ENCODE peak calls at places on chromosomes 7 and 10, in five cellular contexts. One of them, this sample, is unnamed.

GRCh38 chr7:79506481-79506880 is 53.0 kb upstream of the MAGI2 start:
- DNase-seq in BJ: no peak
- DNase-seq in HL-60: no peak
- DNase-seq in Panc1: no peak
- DNase-seq in IMR-90: peak; percentile 61
- DNase-seq in this sample: no peak

GRCh38 chr7:42805601-42806000 is 106.3 kb downstream of the C7orf25 start:
- DNase-seq in BJ: no peak
- DNase-seq in HL-60: no peak
- DNase-seq in Panc1: no peak
- DNase-seq in IMR-90: no peak
- DNase-seq in this sample: no peak

GRCh38 chr7:80790877-80791276 is 128.0 kb downstream of the SEMA3C start:
- DNase-seq in BJ: no peak
- DNase-seq in HL-60: no peak
- DNase-seq in Panc1: no peak
- DNase-seq in IMR-90: no peak
- DNase-seq in this sample: no peak

GRCh38 chr10:95866448-95866842 is 41.3 kb upstream of the CC2D2B start:
- DNase-seq in BJ: no peak
- DNase-seq in HL-60: no peak
- DNase-seq in Panc1: no peak
- DNase-seq in IMR-90: no peak
- DNase-seq in this sample: no peak

GRCh38 chr7:155254018-155254417 is 43.7 kb upstream of the INSIG1 start:
- DNase-seq in BJ: no peak
- DNase-seq in HL-60: no peak
- DNase-seq in Panc1: no peak
- DNase-seq in IMR-90: no peak
- DNase-seq in this sample: no peak

GRCh38 chr7:40979296-40979695 is 723.6 kb downstream of the INHBA start:
- DNase-seq in BJ: no peak
- DNase-seq in HL-60: no peak
- DNase-seq in Panc1: no peak
- DNase-seq in IMR-90: peak; percentile 48
- DNase-seq in this sample: no peak

GRCh38 chr7:13037216-13037615 is 349.8 kb downstream of the ARL4A start:
- DNase-seq in BJ: no peak
- DNase-seq in HL-60: no peak
- DNase-seq in Panc1: no peak
- DNase-seq in IMR-90: peak; percentile 94
- DNase-seq in this sample: no peak

GRCh38 chr10:33807527-33808377 is 473.3 kb upstream of the NRP1 start:
- DNase-seq in BJ: no peak
- DNase-seq in HL-60: no peak
- DNase-seq in Panc1: no peak
- DNase-seq in IMR-90: no peak
- DNase-seq in this sample: no peak

GRCh38 chr7:40105879-40106473 is 28.4 kb downstream of the MPLKIP start:
- DNase-seq in BJ: no peak
- DNase-seq in HL-60: peak; percentile 30
- DNase-seq in Panc1: no peak
- DNase-seq in IMR-90: peak; percentile 10
- DNase-seq in this sample: no peak

GRCh38 chr10:99782447-99783286 is at the start of gene ABCC2:
- DNase-seq in BJ: no peak
- DNase-seq in HL-60: no peak
- DNase-seq in Panc1: no peak
- DNase-seq in IMR-90: no peak
- DNase-seq in this sample: no peak

GRCh38 chr7:26443761-26444160 is 152.1 kb downstream of the SNX10 start:
- DNase-seq in BJ: no peak
- DNase-seq in HL-60: no peak
- DNase-seq in Panc1: no peak
- DNase-seq in IMR-90: no peak
- DNase-seq in this sample: no peak

DNA sequence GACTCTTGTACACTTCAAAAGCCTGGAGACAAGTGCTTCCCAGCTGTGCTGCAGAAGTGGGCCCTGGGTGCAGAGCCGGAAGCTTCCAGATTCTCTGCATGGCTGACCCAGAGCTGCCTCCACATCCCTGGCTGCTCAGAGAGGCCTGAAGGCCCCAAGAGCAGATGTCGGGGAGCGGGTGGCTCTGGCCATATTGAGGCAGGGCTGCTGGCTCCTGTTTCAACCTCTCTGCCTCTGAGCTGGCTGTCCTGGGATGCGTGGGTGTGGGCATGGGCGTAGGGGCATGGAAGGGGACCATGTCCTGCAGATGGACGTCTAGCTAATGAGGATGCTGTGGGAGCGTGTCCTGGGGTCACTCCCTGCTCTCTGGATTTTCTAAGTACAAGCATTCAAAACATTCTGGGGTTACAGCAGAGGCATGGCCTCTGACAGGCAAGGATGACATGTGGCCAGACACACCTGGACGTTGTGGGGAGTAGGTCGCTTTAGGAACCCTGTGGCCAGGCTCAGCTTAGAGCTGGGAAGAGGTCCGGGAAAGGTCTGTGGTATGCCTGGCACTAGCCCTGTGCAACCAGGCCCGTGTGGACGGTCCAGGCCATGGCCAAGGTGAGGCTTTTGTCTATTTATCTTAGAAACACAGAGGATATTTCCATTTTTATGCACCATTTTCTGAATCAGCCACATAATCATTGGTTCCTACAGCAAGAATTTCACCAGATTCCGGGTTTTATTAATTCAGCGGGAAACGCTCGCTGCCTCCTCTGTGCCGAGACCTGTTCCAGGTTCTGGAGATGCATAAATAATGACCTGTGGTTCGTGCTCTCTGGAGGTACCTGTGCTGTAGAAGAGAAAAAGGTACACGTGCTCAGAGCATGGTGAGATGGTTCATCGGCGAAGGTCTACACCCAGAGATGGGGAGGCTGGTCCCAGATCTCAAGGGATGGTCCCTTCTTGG is 361.1 kb downstream of the GLRX3 start:
- DNase-seq in BJ: no peak
- DNase-seq in HL-60: no peak
- DNase-seq in Panc1: no peak
- DNase-seq in IMR-90: no peak
- DNase-seq in this sample: no peak
- TF ChIP-seq CTCF in BJ: no peak
- TF ChIP-seq CTCF in HL-60: no peak
- TF ChIP-seq CTCF in Panc1: no peak
- TF ChIP-seq CTCF in IMR-90: no peak
- TF ChIP-seq CTCF in this sample: no peak

DNA sequence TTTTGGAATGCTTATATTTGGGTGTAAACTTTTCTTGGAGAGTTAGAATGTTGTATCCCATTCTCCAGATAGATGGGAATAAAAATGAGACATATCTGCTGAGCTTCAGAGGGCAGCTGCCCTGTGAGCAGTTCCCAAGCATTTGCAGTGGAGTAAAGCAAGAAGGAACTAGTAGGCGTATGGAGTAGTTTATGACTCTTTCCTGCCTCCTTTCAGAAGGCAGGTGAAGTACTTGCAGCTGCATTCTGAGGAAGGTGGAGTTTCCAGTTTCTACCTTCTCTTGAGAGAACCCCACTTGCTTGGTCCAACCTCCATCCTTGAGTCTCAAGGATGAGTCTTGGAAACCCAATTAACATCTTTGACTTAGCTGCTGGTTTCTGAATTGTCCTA is 563.6 kb downstream of the LRMDA start:
- DNase-seq in BJ: no peak
- DNase-seq in HL-60: no peak
- DNase-seq in Panc1: no peak
- DNase-seq in IMR-90: no peak
- DNase-seq in this sample: no peak
- TF ChIP-seq CTCF in BJ: no peak
- TF ChIP-seq CTCF in HL-60: no peak
- TF ChIP-seq CTCF in Panc1: no peak
- TF ChIP-seq CTCF in IMR-90: no peak
- TF ChIP-seq CTCF in this sample: no peak

DNA sequence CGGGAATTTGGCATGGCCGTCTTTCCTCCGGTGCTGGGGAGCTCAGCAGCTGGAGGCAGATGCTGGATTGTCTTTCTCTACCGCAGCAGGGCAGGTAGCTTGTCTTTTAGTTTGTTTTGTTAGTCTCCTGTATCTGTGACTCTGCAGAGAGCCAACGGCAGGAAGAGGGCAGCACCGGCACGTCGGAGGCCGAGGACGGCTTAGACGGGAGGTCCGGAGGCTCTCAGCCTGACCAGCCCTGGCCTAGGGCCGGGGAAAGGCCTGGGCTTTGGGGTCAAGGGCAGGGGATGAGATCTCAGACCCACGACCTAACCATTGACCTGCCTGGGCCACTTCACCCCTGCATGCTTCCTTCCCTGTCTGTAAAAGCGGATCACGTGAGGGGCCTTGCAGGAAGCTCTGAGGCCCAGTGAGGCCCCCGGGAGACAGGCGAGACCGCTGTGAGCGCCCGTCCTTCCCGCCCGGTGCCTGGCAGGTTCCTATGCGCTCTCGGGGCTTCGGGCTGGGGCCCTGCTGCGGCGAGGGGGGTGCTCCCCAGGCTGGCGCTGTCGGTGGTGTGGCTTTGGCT is 72.7 kb downstream of the LHPP start:
- DNase-seq in BJ: no peak
- DNase-seq in HL-60: peak; percentile 86
- DNase-seq in Panc1: no peak
- DNase-seq in IMR-90: no peak
- DNase-seq in this sample: no peak
- TF ChIP-seq CTCF in BJ: peak; percentile 13
- TF ChIP-seq CTCF in HL-60: no peak
- TF ChIP-seq CTCF in Panc1: peak; percentile 54
- TF ChIP-seq CTCF in IMR-90: peak; percentile 20
- TF ChIP-seq CTCF in this sample: no peak

DNA sequence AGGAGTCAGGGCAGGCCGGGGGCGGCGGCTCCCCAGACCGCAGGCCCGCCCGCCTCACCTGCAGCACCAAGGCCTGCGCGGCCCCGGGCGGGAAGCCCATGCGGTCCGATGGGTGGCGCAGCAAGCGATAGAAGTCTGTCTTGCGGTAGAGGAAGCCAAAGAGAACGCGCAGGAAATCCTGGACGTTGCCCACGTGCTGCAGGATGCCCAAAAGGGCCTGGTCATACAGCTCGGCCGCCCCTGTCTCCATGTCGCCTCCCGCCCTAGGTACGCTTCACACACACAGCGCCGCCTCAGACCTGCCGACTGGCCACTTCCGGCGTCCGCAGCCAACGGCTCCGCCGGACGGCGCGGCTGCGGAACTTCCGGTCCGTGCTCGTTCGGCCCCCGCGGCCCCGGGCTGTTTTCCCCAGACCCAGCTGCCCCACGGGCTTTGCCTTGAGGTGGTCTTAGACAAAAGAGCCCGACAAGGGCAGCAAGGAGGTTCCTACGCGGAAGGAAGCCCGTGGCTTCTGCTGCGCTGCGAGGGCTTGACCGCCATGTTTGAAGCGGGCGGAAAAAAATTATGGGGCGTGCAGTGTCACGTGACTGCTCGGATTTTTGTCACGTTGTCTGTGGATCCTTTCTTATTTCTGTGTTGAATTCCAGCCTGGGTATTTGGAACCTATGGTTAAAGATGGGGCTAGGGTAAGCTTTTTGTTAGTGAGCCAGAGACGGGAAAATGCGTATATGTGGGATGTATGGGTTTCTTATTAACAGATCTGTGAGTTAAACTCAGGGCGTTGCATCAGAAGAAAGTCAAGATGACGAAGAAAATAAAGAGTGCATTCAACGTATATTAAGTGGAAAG is at the start of gene NUDCD3:
- DNase-seq in BJ: no peak
- DNase-seq in HL-60: peak; percentile 87
- DNase-seq in Panc1: peak; percentile 74
- DNase-seq in IMR-90: peak; percentile 77
- DNase-seq in this sample: peak; percentile 35
- TF ChIP-seq CTCF in BJ: peak; percentile 26
- TF ChIP-seq CTCF in HL-60: no peak
- TF ChIP-seq CTCF in Panc1: peak; percentile 33
- TF ChIP-seq CTCF in IMR-90: peak; percentile 11
- TF ChIP-seq CTCF in this sample: peak; percentile 26

DNA sequence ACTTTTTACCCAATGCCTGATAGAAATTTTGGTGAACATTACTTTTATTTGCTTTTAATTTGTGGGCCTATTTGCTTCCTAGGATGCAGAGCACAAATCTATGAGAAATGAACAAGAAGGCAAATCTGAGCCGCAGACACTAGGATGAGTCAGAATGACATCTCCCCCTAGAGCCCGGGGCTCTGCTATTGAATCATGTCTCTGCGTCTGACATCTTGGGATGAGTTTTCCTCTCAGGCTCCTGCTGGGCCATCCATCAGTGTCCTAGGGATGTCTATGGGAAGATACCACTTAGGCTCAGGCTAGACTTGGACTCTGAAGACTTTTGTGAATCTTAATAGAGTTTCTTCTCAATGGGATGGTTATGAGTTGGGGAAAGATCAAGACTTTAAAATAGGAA is 157.3 kb upstream of the MTPN start:
- DNase-seq in BJ: no peak
- DNase-seq in HL-60: no peak
- DNase-seq in Panc1: no peak
- DNase-seq in IMR-90: peak; percentile 44
- DNase-seq in this sample: no peak
- TF ChIP-seq CTCF in BJ: no peak
- TF ChIP-seq CTCF in HL-60: no peak
- TF ChIP-seq CTCF in Panc1: no peak
- TF ChIP-seq CTCF in IMR-90: no peak
- TF ChIP-seq CTCF in this sample: no peak

This sample was measured in AG09319.